ENCODE peak calls at places on chromosomes 7 and 10, in five cellular contexts. One of them, this sample, is unnamed.

GRCh38 chr7:142808461-142808801 is 37.7 kb downstream of the PRSS2 start:
- DNase-seq in left lung: no peak
- DNase-seq in IMR-90: no peak
- DNase-seq in CD8-positive, alpha-beta memory T cell: no peak
- DNase-seq in fibroblast of mammary gland: no peak
- DNase-seq in this sample: no peak

GRCh38 chr7:135316648-135317313 is 83.1 kb downstream of the STRA8 start:
- DNase-seq in CD8-positive, alpha-beta memory T cell: no peak
- DNase-seq in fibroblast of mammary gland: peak; percentile 16
- DNase-seq in left lung: no peak
- DNase-seq in IMR-90: no peak
- DNase-seq in this sample: peak; percentile 82

GRCh38 chr7:101166909-101167644 is 1.7 kb upstream of the VGF start:
- DNase-seq in left lung: no peak
- DNase-seq in fibroblast of mammary gland: peak; percentile 53
- DNase-seq in CD8-positive, alpha-beta memory T cell: no peak
- DNase-seq in IMR-90: peak; percentile 65
- DNase-seq in this sample: no peak

GRCh38 chr10:97065128-97065527 is 120.6 kb downstream of the SLIT1 start:
- DNase-seq in left lung: no peak
- DNase-seq in CD8-positive, alpha-beta memory T cell: no peak
- DNase-seq in fibroblast of mammary gland: no peak
- DNase-seq in IMR-90: no peak
- DNase-seq in this sample: no peak

GRCh38 chr10:123870260-123870659 is 21.3 kb downstream of the CPXM2 start:
- DNase-seq in IMR-90: no peak
- DNase-seq in left lung: no peak
- DNase-seq in fibroblast of mammary gland: no peak
- DNase-seq in CD8-positive, alpha-beta memory T cell: no peak
- DNase-seq in this sample: no peak

GRCh38 chr10:73906524-73907447 is 4.1 kb upstream of the PLAU start:
- DNase-seq in IMR-90: peak; percentile 100
- DNase-seq in left lung: no peak
- DNase-seq in CD8-positive, alpha-beta memory T cell: no peak
- DNase-seq in fibroblast of mammary gland: peak; percentile 99
- DNase-seq in this sample: peak; percentile 89

GRCh38 chr7:77461246-77461645 is 45.1 kb upstream of the GSAP start:
- DNase-seq in CD8-positive, alpha-beta memory T cell: no peak
- DNase-seq in fibroblast of mammary gland: no peak
- DNase-seq in left lung: no peak
- DNase-seq in IMR-90: no peak
- DNase-seq in this sample: no peak

GRCh38 chr7:78178319-78178718 is 379.7 kb downstream of the PHTF2 start:
- DNase-seq in IMR-90: peak; percentile 28
- DNase-seq in left lung: no peak
- DNase-seq in fibroblast of mammary gland: peak; percentile 73
- DNase-seq in CD8-positive, alpha-beta memory T cell: no peak
- DNase-seq in this sample: no peak

GRCh38 chr10:92156874-92157273 is 134.0 kb downstream of the CPEB3 start:
- DNase-seq in left lung: no peak
- DNase-seq in CD8-positive, alpha-beta memory T cell: no peak
- DNase-seq in IMR-90: peak; percentile 39
- DNase-seq in fibroblast of mammary gland: no peak
- DNase-seq in this sample: no peak

GRCh38 chr10:92162541-92162940 is 128.3 kb downstream of the CPEB3 start:
- DNase-seq in fibroblast of mammary gland: no peak
- DNase-seq in IMR-90: no peak
- DNase-seq in left lung: no peak
- DNase-seq in CD8-positive, alpha-beta memory T cell: no peak
- DNase-seq in this sample: no peak

GRCh38 chr10:92157374-92157773 is 133.5 kb downstream of the CPEB3 start:
- DNase-seq in IMR-90: no peak
- DNase-seq in fibroblast of mammary gland: no peak
- DNase-seq in CD8-positive, alpha-beta memory T cell: no peak
- DNase-seq in left lung: no peak
- DNase-seq in this sample: no peak
- H3K4me3 ChIP-seq in IMR-90: no peak overlapping the region
- H3K4me3 ChIP-seq in fibroblast of mammary gland: no peak overlapping the region
- H3K4me3 ChIP-seq in CD8-positive, alpha-beta memory T cell: no peak overlapping the region
- H3K4me3 ChIP-seq in left lung: no peak overlapping the region
- H3K4me3 ChIP-seq in this sample: no peak overlapping the region

GRCh38 chr10:94412439-94412838 is 10.1 kb downstream of the TBC1D12 start:
- DNase-seq in IMR-90: peak; percentile 68
- DNase-seq in CD8-positive, alpha-beta memory T cell: no peak
- DNase-seq in fibroblast of mammary gland: peak; percentile 6
- DNase-seq in left lung: no peak
- DNase-seq in this sample: no peak
- H3K4me3 ChIP-seq in IMR-90: no peak overlapping the region
- H3K4me3 ChIP-seq in CD8-positive, alpha-beta memory T cell: no peak overlapping the region
- H3K4me3 ChIP-seq in fibroblast of mammary gland: no peak overlapping the region
- H3K4me3 ChIP-seq in left lung: no peak overlapping the region
- H3K4me3 ChIP-seq in this sample: no peak overlapping the region

GRCh38 chr7:22541789-22542188 is 41.8 kb upstream of the STEAP1B start:
- DNase-seq in left lung: no peak
- DNase-seq in CD8-positive, alpha-beta memory T cell: no peak
- DNase-seq in IMR-90: no peak
- DNase-seq in fibroblast of mammary gland: no peak
- DNase-seq in this sample: no peak
- H3K4me3 ChIP-seq in left lung: no peak overlapping the region
- H3K4me3 ChIP-seq in CD8-positive, alpha-beta memory T cell: no peak overlapping the region
- H3K4me3 ChIP-seq in IMR-90: no peak overlapping the region
- H3K4me3 ChIP-seq in fibroblast of mammary gland: no peak overlapping the region
- H3K4me3 ChIP-seq in this sample: no peak overlapping the region

GRCh38 chr7:156617215-156617614 is 23.4 kb upstream of the RNF32 start:
- DNase-seq in CD8-positive, alpha-beta memory T cell: no peak
- DNase-seq in IMR-90: no peak
- DNase-seq in left lung: no peak
- DNase-seq in fibroblast of mammary gland: no peak
- DNase-seq in this sample: no peak
- H3K4me3 ChIP-seq in CD8-positive, alpha-beta memory T cell: no peak overlapping the region
- H3K4me3 ChIP-seq in IMR-90: no peak overlapping the region
- H3K4me3 ChIP-seq in left lung: peak overlapping the region; percentile 40
- H3K4me3 ChIP-seq in fibroblast of mammary gland: no peak overlapping the region
- H3K4me3 ChIP-seq in this sample: no peak overlapping the region

GRCh38 chr10:133373104-133373624 is at the start of gene ECHS1:
- DNase-seq in fibroblast of mammary gland: peak; percentile 84
- DNase-seq in IMR-90: peak; percentile 81
- DNase-seq in CD8-positive, alpha-beta memory T cell: peak; percentile 92
- DNase-seq in left lung: peak; percentile 100
- DNase-seq in this sample: peak; percentile 99
- H3K4me3 ChIP-seq in fibroblast of mammary gland: peak within 1 kb of the TSS; percentile 73
- H3K4me3 ChIP-seq in IMR-90: peak within 1 kb of the TSS; percentile 97
- H3K4me3 ChIP-seq in CD8-positive, alpha-beta memory T cell: peak within 1 kb of the TSS; percentile 22
- H3K4me3 ChIP-seq in left lung: peak within 1 kb of the TSS; percentile 63
- H3K4me3 ChIP-seq in this sample: peak within 1 kb of the TSS; percentile 88

GRCh38 chr10:101780187-101780817 is 2.9 kb downstream of the NPM3 start:
- DNase-seq in fibroblast of mammary gland: no peak
- DNase-seq in left lung: no peak
- DNase-seq in IMR-90: no peak
- DNase-seq in CD8-positive, alpha-beta memory T cell: no peak
- DNase-seq in this sample: peak; percentile 62

GRCh38 chr10:101778781-101779543 is 3.0 kb upstream of the FGF8 start:
- DNase-seq in left lung: peak; percentile 79
- DNase-seq in fibroblast of mammary gland: peak; percentile 30
- DNase-seq in CD8-positive, alpha-beta memory T cell: no peak
- DNase-seq in IMR-90: no peak
- DNase-seq in this sample: peak; percentile 59

GRCh38 chr10:101778151-101778780 is 2.4 kb upstream of the FGF8 start:
- DNase-seq in left lung: peak; percentile 49
- DNase-seq in fibroblast of mammary gland: no peak
- DNase-seq in CD8-positive, alpha-beta memory T cell: no peak
- DNase-seq in IMR-90: no peak
- DNase-seq in this sample: peak; percentile 47

GRCh38 chr10:101780818-101781654 is 2.2 kb downstream of the NPM3 start:
- DNase-seq in IMR-90: peak; percentile 64
- DNase-seq in fibroblast of mammary gland: peak; percentile 61
- DNase-seq in left lung: peak; percentile 90
- DNase-seq in CD8-positive, alpha-beta memory T cell: peak; percentile 70
- DNase-seq in this sample: peak; percentile 87

GRCh38 chr10:101779544-101780186 is 3.6 kb downstream of the NPM3 start:
- DNase-seq in IMR-90: peak; percentile 46
- DNase-seq in left lung: peak; percentile 98
- DNase-seq in fibroblast of mammary gland: peak; percentile 60
- DNase-seq in CD8-positive, alpha-beta memory T cell: peak; percentile 76
- DNase-seq in this sample: peak; percentile 87
- H3K4me3 ChIP-seq in IMR-90: no peak overlapping the region
- H3K4me3 ChIP-seq in left lung: peak overlapping the region; percentile 40
- H3K4me3 ChIP-seq in fibroblast of mammary gland: peak overlapping the region; percentile 22
- H3K4me3 ChIP-seq in CD8-positive, alpha-beta memory T cell: peak overlapping the region; percentile 61
- H3K4me3 ChIP-seq in this sample: no peak overlapping the region

This sample was measured in aorta.